ENCODE peak calls at places on chromosomes 1 and 21, in six cellular contexts. Y is PC-3, L is upper lobe of right lung, M is iris pigment epithelial cell, H is nephron progenitor cell, N is anterior cingulate cortex. S is an unnamed sample.

GRCh38 chr1:173408886-173409285 is 68.2 kb upstream of the PRDX6 start:
- DNase-seq in Y (no peak), N (no peak), M (peak), L (no peak), H (no peak), S (no peak)

GRCh38 chr1:202665417-202665816 is 44.8 kb downstream of the SYT2 start:
- DNase-seq in M (no peak), H (no peak), L (no peak), Y (no peak), N (no peak), S (no peak)

GRCh38 chr1:229114315-229114714 is 156.6 kb upstream of the RAB4A start:
- DNase-seq in L (no peak), Y (no peak), M (peak), H (no peak), N (no peak), S (no peak)

GRCh38 chr1:42282867-42283583 is 52.0 kb downstream of the FOXJ3 start:
- DNase-seq in N (no peak), H (no peak), Y (peak), M (peak), L (no peak), S (no peak)

GRCh38 chr1:185315364-185316108 is 1.5 kb downstream of the IVNS1ABP start:
- DNase-seq in H (no peak), Y (no peak), N (no peak), M (no peak), L (no peak), S (no peak)

GRCh38 chr1:163230827-163231226 is 28.1 kb upstream of the RGS5 start:
- DNase-seq in N (no peak), H (no peak), L (no peak), Y (no peak), M (no peak), S (no peak)

GRCh38 chr1:113058861-113059441 is 14.0 kb upstream of the LRIG2 start:
- DNase-seq in N (no peak), H (peak), Y (no peak), L (no peak), M (no peak), S (no peak)

GRCh38 chr21:44813149-44813548 is 4.7 kb downstream of the SUMO3 start:
- DNase-seq in N (no peak), M (no peak), H (no peak), L (no peak), Y (no peak), S (no peak)

GRCh38 chr1:89633103-89633744 is at the start of gene LRRC8C:
- DNase-seq in N (no peak), Y (peak), L (peak), M (peak), H (peak), S (peak)

GRCh38 chr1:66495490-66495889 is 38.5 kb upstream of the SGIP1 start:
- DNase-seq in N (no peak), M (no peak), H (no peak), Y (no peak), L (no peak), S (no peak)

GRCh38 chr1:204127597-204128242 is 24.1 kb downstream of the ETNK2 start:
- DNase-seq in Y (peak), N (peak), L (peak), H (peak), M (peak), S (peak)

GRCh38 chr1:172201572-172201971 is 218.9 kb upstream of the C1orf105 start:
- DNase-seq in Y (no peak), M (no peak), H (no peak), L (no peak), N (no peak), S (no peak)

GRCh38 chr1:228163776-228164534 is 1.6 kb upstream of the IBA57 start:
- DNase-seq in Y (no peak), H (no peak), L (no peak), M (no peak), N (no peak), S (no peak)

GRCh38 chr1:150477733-150478132 is 9.5 kb upstream of the TARS2 start:
- DNase-seq in N (no peak), M (peak), Y (peak), L (no peak), H (no peak), S (peak)

GRCh38 chr1:240319998-240320397 is 228.3 kb downstream of the FMN2 start:
- DNase-seq in H (no peak), L (no peak), Y (no peak), N (no peak), M (no peak), S (no peak)

GRCh38 chr1:89516055-89516454 is 8.6 kb upstream of the LRRC8B start:
- DNase-seq in N (no peak), Y (peak), L (no peak), M (peak), H (no peak), S (peak)

GRCh38 chr1:35030338-35031102 is 1.2 kb downstream of the ZMYM6 start:
- DNase-seq in H (no peak), N (no peak), Y (no peak), L (no peak), M (no peak), S (no peak)

GRCh38 chr21:34795152-34796141 is 126.7 kb downstream of the CLIC6 start:
- DNase-seq in N (no peak), H (no peak), L (no peak), M (peak), Y (peak), S (peak)

GRCh38 chr1:65372557-65372956 is 47.9 kb upstream of the LEPR start:
- DNase-seq in H (no peak), N (no peak), L (no peak), Y (peak), M (peak), S (no peak)

GRCh38 chr21:45202889-45203288 is 84.8 kb downstream of the POFUT2 start:
- DNase-seq in M (no peak), L (no peak), H (no peak), N (no peak), Y (no peak), S (no peak)

GRCh38 chr1:71561729-71562128 is 480.9 kb upstream of the ZRANB2 start:
- DNase-seq in M (peak), N (no peak), L (no peak), Y (peak), H (no peak), S (peak)

GRCh38 chr1:200506471-200506870 is 96.6 kb upstream of the ZNF281 start:
- DNase-seq in M (no peak), H (peak), L (no peak), Y (no peak), N (no peak), S (no peak)

GRCh38 chr1:81467433-81467832 is 333.3 kb upstream of the ADGRL2 start:
- DNase-seq in M (no peak), L (no peak), Y (no peak), H (no peak), N (no peak), S (no peak)

GRCh38 chr1:27716262-27716895 is 9.4 kb upstream of the FAM76A start:
- DNase-seq in Y (no peak), N (no peak), L (no peak), H (no peak), M (no peak), S (no peak)

GRCh38 chr1:212366901-212367300 is 47.8 kb downstream of the PACC1 start:
- DNase-seq in H (no peak), L (no peak), Y (peak), N (no peak), M (peak), S (no peak)

GRCh38 chr1:57424231-57425027 is 569 bp upstream of the DAB1 start:
- DNase-seq in M (peak), N (peak), H (peak), L (peak), Y (no peak), S (no peak)

GRCh38 chr1:10815863-10816195 is 19.4 kb upstream of the CASZ1 start:
- DNase-seq in L (no peak), Y (no peak), N (no peak), H (no peak), M (no peak), S (no peak)

GRCh38 chr21:44083631-44084291 is 23.4 kb upstream of the PWP2 start:
- DNase-seq in L (peak), M (no peak), H (no peak), N (no peak), Y (no peak), S (no peak)

GRCh38 chr21:29077651-29078090 is 4.2 kb upstream of the CCT8 start:
- DNase-seq in M (peak), L (no peak), N (no peak), H (no peak), Y (peak), S (no peak)